ENCODE peak calls at places on chromosomes 4 and X, in five cellular contexts. X, M, R, F and A are unnamed samples.

GRCh38 chrX:106802063-106802387 is 448 bp upstream of the TBC1D8B start:
- DNase-seq in M (no peak), X (no peak), R (no peak), F (no peak), A (peak; percentile 40)

GRCh38 chr4:6195602-6196319 is 4.6 kb downstream of the JAKMIP1 start:
- DNase-seq in M (no peak), X (no peak), F (no peak), R (no peak), A (no peak)

GRCh38 chr4:95546866-95547707 is 1.7 kb downstream of the UNC5C start:
- DNase-seq in M (no peak), F (no peak), R (no peak), X (no peak), A (no peak)

GRCh38 chr4:3437998-3438846 is 3.5 kb upstream of the HGFAC start:
- DNase-seq in M (no peak), X (no peak), F (peak; percentile 41), R (no peak), A (no peak)

GRCh38 chr4:17126306-17126978 is 228.0 kb upstream of the LDB2 start:
- DNase-seq in R (no peak), M (no peak), F (no peak), X (no peak), A (no peak)

GRCh38 chrX:129777218-129777768 is 2.5 kb upstream of the SASH3 start:
- DNase-seq in M (no peak), F (peak; percentile 74), X (no peak), R (no peak), A (peak; percentile 60)

GRCh38 chr4:7985072-7985471 is 45.4 kb upstream of the AFAP1 start:
- DNase-seq in F (peak; percentile 33), R (no peak), X (no peak), M (no peak), A (no peak)

GRCh38 chr4:173748353-173748752 is 218.3 kb upstream of the HAND2 start:
- DNase-seq in X (no peak), M (no peak), F (no peak), R (no peak), A (no peak)

GRCh38 chr4:55592014-55592413 is at the start of gene PDCL2:
- DNase-seq in F (no peak), R (no peak), M (no peak), X (no peak), A (no peak)

GRCh38 chr4:100340534-100341364 is 150.5 kb upstream of the DDIT4L start:
- DNase-seq in M (no peak), R (no peak), F (no peak), X (no peak), A (no peak)

GRCh38 chr4:73309211-73309610 is 50.6 kb upstream of the ANKRD17 start:
- DNase-seq in X (no peak), R (no peak), F (no peak), M (no peak), A (no peak)

GRCh38 chr4:185018834-185019450 is 652 bp downstream of the HELT start:
- DNase-seq in X (no peak), M (no peak), R (no peak), F (no peak), A (no peak)

GRCh38 chr4:137609693-137610450 is 77.6 kb upstream of the PCDH18 start:
- DNase-seq in M (no peak), F (no peak), X (no peak), R (no peak), A (no peak)

GRCh38 chrX:39676434-39676833 is 421.3 kb downstream of the BCOR start:
- DNase-seq in F (no peak), R (no peak), X (no peak), M (no peak), A (no peak)

GRCh38 chr4:176726803-176727202 is 65.9 kb downstream of the VEGFC start:
- DNase-seq in F (no peak), M (no peak), X (no peak), R (no peak), A (peak; percentile 43)

GRCh38 chrX:49167740-49168108 is 4.0 kb upstream of the PLP2 start:
- DNase-seq in M (no peak), R (no peak), F (no peak), X (no peak), A (no peak)

GRCh38 chr4:82223715-82224114 is 150.1 kb downstream of the HNRNPD start:
- DNase-seq in F (peak; percentile 51), R (no peak), X (no peak), M (no peak), A (no peak)

GRCh38 chrX:134545524-134545923 is 85.6 kb downstream of the HPRT1 start:
- DNase-seq in X (no peak), F (no peak), R (no peak), M (no peak), A (no peak)

GRCh38 chrX:14529288-14529989 is at the start of gene GLRA2:
- DNase-seq in F (no peak), X (no peak), R (no peak), M (no peak), A (peak; percentile 10)

GRCh38 chr4:155578726-155579385 is 87.8 kb upstream of the GUCY1A1 start:
- DNase-seq in F (no peak), X (no peak), M (no peak), R (no peak), A (no peak)

GRCh38 chr4:22434895-22435294 is 81.0 kb downstream of the ADGRA3 start:
- DNase-seq in F (no peak), R (peak; percentile 31), M (no peak), X (no peak), A (peak; percentile 72)

GRCh38 chr4:3864736-3865721 is 98.8 kb downstream of the ADRA2C start:
- DNase-seq in M (no peak), F (peak; percentile 13), X (no peak), R (no peak), A (no peak)

GRCh38 chr4:158484173-158484885 is 37.4 kb upstream of the RXFP1 start:
- DNase-seq in R (no peak), F (no peak), X (no peak), M (no peak), A (no peak)